ENCODE peak calls at places on chromosomes 13 and 19, in ten cellular contexts. S is HCEC 1CT; L is central memory CD4-positive, alpha-beta T cell; I is transverse colon; Q is GM03348; E is stimulated activated CD4-positive, alpha-beta T cell treated with anti-CD3 and anti-CD28 coated beads, Interleukin-4, amount 100 ng/mL, for 1 hour; O is GM10248; N is HEK293T; B is body of pancreas; T is left lung. K is an unnamed sample.

GRCh38 chr19:56350416-56351045 is 35.9 kb upstream of the ZSCAN5A start:
- DNase-seq in O (peak), L (peak), T (no peak), I (peak), E (peak), B (peak), N (no peak), Q (peak), S (no peak), K (peak)

GRCh38 chr19:44512326-44513298 is 12.3 kb upstream of the ZNF180 start:
- DNase-seq in E (peak), S (peak), O (no peak), N (peak), T (no peak), I (peak), Q (peak), L (no peak), B (no peak), K (peak)

GRCh38 chr13:29845440-29846056 is 4.9 kb downstream of the UBL3 start:
- DNase-seq in B (no peak), N (no peak), T (no peak), Q (no peak), S (peak), I (no peak), L (peak), E (no peak), O (no peak), K (no peak)

GRCh38 chr13:112742583-112742982 is 52.7 kb downstream of the ATP11A start:
- DNase-seq in I (no peak), O (no peak), B (no peak), S (no peak), E (no peak), T (no peak), Q (no peak), L (no peak), N (no peak), K (no peak)

GRCh38 chr19:35048911-35049411 is 7.4 kb downstream of the HPN start:
- DNase-seq in L (no peak), S (no peak), N (no peak), Q (no peak), O (no peak), I (no peak), B (peak), E (no peak), T (no peak), K (no peak)

GRCh38 chr13:37618554-37618953 is 20.0 kb upstream of the POSTN start:
- DNase-seq in E (no peak), T (no peak), S (peak), Q (peak), N (no peak), B (no peak), I (no peak), O (no peak), L (no peak), K (no peak)

GRCh38 chr13:93473441-93474270 is 247.0 kb downstream of the GPC6 start:
- DNase-seq in T (no peak), L (no peak), O (no peak), B (no peak), N (no peak), S (peak), I (no peak), Q (no peak), E (no peak), K (no peak)

GRCh38 chr19:47661571-47661970 is 51.7 kb upstream of the EHD2 start:
- DNase-seq in Q (no peak), B (no peak), I (no peak), L (no peak), E (no peak), T (no peak), N (no peak), S (no peak), O (no peak), K (no peak)

GRCh38 chr13:49214917-49215376 is 5.2 kb upstream of the MLNR start:
- DNase-seq in S (no peak), I (peak), T (peak), N (no peak), O (peak), L (peak), Q (no peak), B (peak), E (peak), K (peak)

GRCh38 chr13:106619688-106620555 is 52.0 kb upstream of the ARGLU1 start:
- DNase-seq in N (peak), I (peak), T (no peak), E (no peak), S (peak), L (peak), Q (peak), B (peak), O (peak), K (peak)

GRCh38 chr13:57409121-57409520 is 222.4 kb upstream of the PCDH17 start:
- DNase-seq in Q (no peak), I (no peak), S (no peak), N (no peak), O (no peak), T (no peak), L (no peak), B (no peak), E (no peak), K (no peak)

GRCh38 chr19:57227461-57227860 is 3.4 kb upstream of the AURKC start:
- DNase-seq in T (no peak), S (no peak), O (no peak), I (no peak), E (no peak), N (no peak), L (no peak), B (no peak), Q (no peak), K (no peak)

GRCh38 chr13:64453831-64454230 is 2776.3 kb downstream of the PCDH9 start:
- DNase-seq in B (no peak), T (no peak), I (no peak), O (no peak), N (peak), L (no peak), S (no peak), E (no peak), Q (peak), K (no peak)

GRCh38 chr13:101978546-101979315 is 423.1 kb downstream of the FGF14 start:
- DNase-seq in E (no peak), B (no peak), O (no peak), Q (no peak), T (no peak), I (no peak), N (no peak), S (no peak), L (no peak), K (no peak)

GRCh38 chr13:45721203-45721731 is 19.1 kb downstream of the CBY2 start:
- DNase-seq in N (no peak), L (no peak), E (no peak), Q (no peak), S (no peak), B (no peak), I (no peak), O (no peak), T (no peak), K (no peak)

GRCh38 chr13:35838356-35838755 is 292.8 kb downstream of the DCLK1 start:
- DNase-seq in L (no peak), N (no peak), O (no peak), B (no peak), S (no peak), I (no peak), Q (peak), E (no peak), T (no peak), K (no peak)

GRCh38 chr13:92967923-92968322 is 258.7 kb upstream of the GPC6 start:
- DNase-seq in O (no peak), L (no peak), Q (peak), I (no peak), S (peak), B (no peak), N (no peak), E (no peak), T (no peak), K (no peak)

GRCh38 chr19:47063874-47064273 is 15.4 kb upstream of the TMEM160 start:
- DNase-seq in S (no peak), I (no peak), L (no peak), T (no peak), O (no peak), E (no peak), N (no peak), B (no peak), Q (no peak), K (no peak)

GRCh38 chr19:37470216-37470615 is 1.1 kb downstream of the ZNF570 start:
- DNase-seq in Q (peak), N (no peak), E (no peak), B (no peak), O (no peak), I (no peak), T (no peak), L (no peak), S (no peak), K (no peak)

GRCh38 chr13:42418184-42418583 is 146.2 kb downstream of the AKAP11 start:
- DNase-seq in O (no peak), B (no peak), L (no peak), S (no peak), T (no peak), N (no peak), I (no peak), E (no peak), Q (no peak), K (no peak)

GRCh38 chr13:111232191-111232590 is 88.3 kb upstream of the TEX29 start:
- DNase-seq in I (no peak), O (no peak), T (no peak), N (no peak), E (no peak), L (no peak), Q (no peak), S (no peak), B (no peak), K (no peak)

GRCh38 chr19:4376991-4377781 is 23.2 kb downstream of the SH3GL1 start:
- DNase-seq in T (peak), I (no peak), O (no peak), E (no peak), L (no peak), B (peak), Q (no peak), N (no peak), S (no peak), K (no peak)

GRCh38 chr13:77565635-77566034 is 30.1 kb downstream of the SCEL start:
- DNase-seq in I (no peak), E (no peak), O (peak), L (no peak), Q (peak), T (no peak), S (peak), N (peak), B (no peak), K (peak)

GRCh38 chr19:29677001-29677781 is 11.9 kb downstream of the PLEKHF1 start:
- DNase-seq in E (no peak), I (no peak), L (no peak), N (no peak), S (no peak), B (no peak), Q (no peak), O (no peak), T (no peak), K (no peak)

GRCh38 chr13:44153536-44153935 is 220.1 kb upstream of the SERP2 start:
- DNase-seq in L (no peak), N (no peak), I (no peak), T (no peak), B (no peak), S (no peak), E (no peak), Q (no peak), O (no peak), K (no peak)

GRCh38 chr19:17606786-17607185 is 51.3 kb downstream of the COLGALT1 start:
- DNase-seq in T (no peak), E (no peak), B (no peak), I (no peak), L (no peak), Q (no peak), N (no peak), S (no peak), O (no peak), K (no peak)

GRCh38 chr19:51108066-51108804 is at the start of gene CTU1:
- DNase-seq in Q (peak), B (peak), E (peak), I (peak), S (peak), L (peak), O (peak), T (peak), N (peak), K (peak)

K was measured in germinal center.